ENCODE peak calls at places on chromosome 10, in four cellular contexts. G is heart left ventricle, R is WTC11, O is GM13977. H is an unnamed sample.

GRCh38 chr10:48377751-48378585 is 71.5 kb downstream of the MAPK8 start:
- DNase-seq in O (no peak), G (no peak), R (no peak), H (no peak)

GRCh38 chr10:109218207-109218606 is 705.1 kb downstream of the XPNPEP1 start:
- DNase-seq in G (no peak), R (no peak), O (no peak), H (no peak)

GRCh38 chr10:69668722-69669121 is 38.7 kb downstream of the FAM241B start:
- DNase-seq in G (no peak), R (no peak), O (no peak), H (no peak)

GRCh38 chr10:93993782-93994668 is at the start of gene PLCE1:
- DNase-seq in G (peak; percentile 49), O (peak; percentile 71), R (peak; percentile 47), H (peak; percentile 41)

GRCh38 chr10:90969947-90970673 is 49.2 kb upstream of the ANKRD1 start:
- DNase-seq in O (no peak), R (no peak), G (no peak), H (no peak)

GRCh38 chr10:47406870-47407648 is 23.0 kb upstream of the ZNF488 start:
- DNase-seq in O (no peak), G (no peak), R (no peak), H (no peak)

GRCh38 chr10:104197364-104197763 is 34.8 kb downstream of the CFAP43 start:
- DNase-seq in G (no peak), R (no peak), O (no peak), H (no peak)

GRCh38 chr10:102773986-102774385 is 30.2 kb downstream of the WBP1L start:
- DNase-seq in G (peak; percentile 52), R (no peak), O (no peak), H (no peak)

GRCh38 chr10:93383562-93383981 is 98.6 kb downstream of the MYOF start:
- DNase-seq in G (peak; percentile 32), R (no peak), O (no peak), H (no peak)

GRCh38 chr10:125001313-125002043 is 59.6 kb downstream of the ZRANB1 start:
- DNase-seq in O (peak; percentile 6), G (peak; percentile 12), R (peak; percentile 9), H (no peak)

GRCh38 chr10:121854809-121855445 is 72.9 kb downstream of the ATE1 start:
- DNase-seq in G (no peak), O (no peak), R (no peak), H (no peak)

GRCh38 chr10:34729619-34730018 is 85.5 kb downstream of the PARD3 start:
- DNase-seq in G (no peak), R (no peak), O (no peak), H (no peak)

GRCh38 chr10:128087884-128088695 is 38.1 kb downstream of the MKI67 start:
- DNase-seq in O (no peak), R (peak; percentile 38), G (no peak), H (peak; percentile 28)

GRCh38 chr10:132535065-132535651 is 2.4 kb upstream of the INPP5A start:
- DNase-seq in G (peak; percentile 6), O (no peak), R (peak; percentile 7), H (no peak)

GRCh38 chr10:17343118-17343517 is 111.3 kb downstream of the ST8SIA6 start:
- DNase-seq in G (no peak), R (no peak), O (no peak), H (no peak)

DNA sequence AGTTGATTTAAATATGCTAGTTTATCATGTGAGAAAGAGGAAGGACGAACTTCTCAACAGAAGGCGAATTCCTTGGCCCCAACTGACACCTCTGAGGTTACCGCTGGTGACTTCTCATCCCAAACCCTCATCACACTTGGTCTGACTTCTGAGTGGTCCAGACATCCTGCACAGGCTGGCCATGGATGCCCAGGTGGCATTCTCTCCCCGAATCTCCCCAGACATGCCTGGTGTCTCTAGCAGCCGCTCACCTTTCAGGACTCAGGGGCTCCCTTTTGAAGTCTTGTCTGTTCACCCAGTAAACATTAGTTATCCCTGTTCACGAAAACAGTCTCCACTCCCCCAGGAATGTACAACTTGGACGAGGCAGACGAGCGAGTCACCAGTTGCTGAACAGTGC is 157.7 kb downstream of the ADARB2 start:
- DNase-seq in O (no peak), R (no peak), G (no peak), H (no peak)
- TF ChIP-seq CTCF in O (no peak), R (no peak), G (no peak), H (no peak)

GRCh38 chr10:21494221-21495001 is 31.1 kb downstream of the SKIDA1 start:
- DNase-seq in O (peak; percentile 60), G (peak; percentile 49), R (peak; percentile 49), H (peak; percentile 47)

GRCh38 chr10:21493841-21494220 is 31.7 kb downstream of the SKIDA1 start:
- DNase-seq in R (no peak), O (no peak), G (no peak), H (no peak)

GRCh38 chr10:21496285-21497176 is 29.0 kb downstream of the SKIDA1 start:
- DNase-seq in G (peak; percentile 51), O (peak; percentile 82), R (peak; percentile 53), H (peak; percentile 57)

GRCh38 chr10:21495686-21496284 is 29.7 kb downstream of the SKIDA1 start:
- DNase-seq in G (peak; percentile 85), R (peak; percentile 94), O (peak; percentile 96), H (peak; percentile 98)

DNA sequence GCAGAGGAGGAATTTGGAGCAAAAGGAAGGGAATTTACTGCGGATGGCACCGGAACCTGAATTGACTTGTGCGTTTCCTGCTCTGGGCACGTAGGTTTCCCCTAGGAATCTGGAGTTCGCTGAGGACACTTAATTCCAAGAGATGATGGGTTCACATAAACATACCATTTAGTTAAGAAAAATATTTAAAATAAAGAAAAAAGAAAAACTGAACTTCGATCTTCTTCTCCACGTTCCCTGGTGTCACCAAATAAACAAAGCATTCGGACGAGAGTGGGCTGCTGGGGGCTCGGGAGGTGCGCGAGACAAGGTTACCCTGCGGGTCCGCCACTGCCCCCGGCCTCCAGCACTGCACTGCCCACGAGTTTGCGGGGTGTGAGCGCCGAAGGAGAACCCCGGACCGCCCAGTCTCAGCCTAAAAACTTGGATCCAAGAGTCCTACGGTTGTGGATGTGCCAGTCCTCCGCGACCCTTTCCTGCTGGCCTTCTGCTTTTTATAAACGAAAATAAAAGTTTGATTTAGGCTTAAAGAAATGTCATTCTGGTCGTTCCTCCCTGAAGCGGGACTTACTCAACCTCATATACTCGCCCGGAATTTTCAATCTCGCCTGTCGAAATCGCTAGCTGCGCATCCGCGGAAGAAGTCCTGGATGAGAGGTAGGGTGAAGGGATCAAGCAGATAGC is 30.3 kb downstream of the SKIDA1 start:
- DNase-seq in G (peak; percentile 13), R (no peak), O (peak; percentile 61), H (peak; percentile 15)
- TF ChIP-seq CTCF in G (no peak), R (no peak), O (no peak), H (no peak)

GRCh38 chr10:1078668-1079067 is 22.5 kb downstream of the WDR37 start:
- DNase-seq in R (no peak), G (no peak), O (no peak), H (no peak)

GRCh38 chr10:1070939-1071338 is 14.8 kb downstream of the WDR37 start:
- DNase-seq in R (no peak), G (no peak), O (no peak), H (no peak)

GRCh38 chr10:1074063-1074747 is 18.0 kb downstream of the WDR37 start:
- DNase-seq in O (no peak), G (no peak), R (no peak), H (no peak)

GRCh38 chr10:1069680-1070079 is 13.5 kb downstream of the WDR37 start:
- DNase-seq in G (no peak), O (no peak), R (no peak), H (no peak)

DNA sequence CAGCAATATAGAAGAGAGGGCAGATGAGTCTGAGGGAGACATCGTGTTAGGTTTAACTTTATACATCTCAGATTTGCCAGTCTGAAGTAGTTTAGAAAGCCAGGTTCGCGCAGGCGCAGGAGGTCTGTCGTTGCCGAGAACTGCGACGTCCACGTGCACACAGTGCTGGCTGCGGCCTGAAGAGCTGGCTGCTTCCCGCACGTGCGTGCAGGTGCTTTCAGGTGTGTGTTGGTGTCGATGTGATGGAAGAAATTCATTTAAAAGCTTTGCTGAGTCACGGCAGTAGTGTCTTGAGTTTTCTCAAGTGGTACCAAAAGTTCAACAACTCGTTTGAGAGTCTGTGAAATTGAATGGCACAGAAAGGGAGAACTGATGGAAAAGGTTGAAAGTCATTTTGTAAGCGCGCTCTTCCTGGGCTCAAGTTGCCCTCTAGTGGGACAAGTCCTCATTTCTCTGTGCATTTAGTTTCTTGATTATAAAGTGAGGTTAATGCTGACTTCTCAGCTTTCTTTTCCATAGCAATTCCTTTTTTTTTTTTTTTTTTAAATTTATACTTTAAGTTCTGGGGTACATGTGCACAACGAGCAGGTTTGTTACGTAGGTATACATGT is 18.7 kb downstream of the WDR37 start:
- DNase-seq in O (no peak), G (no peak), R (no peak), H (no peak)
- TF ChIP-seq CTCF in O (peak; percentile 36), G (no peak), R (no peak), H (no peak)

GRCh38 chr10:78396754-78397153 is 363.1 kb downstream of the RPS24 start:
- DNase-seq in G (no peak), R (no peak), O (no peak), H (no peak)

GRCh38 chr10:78395162-78395561 is 361.5 kb downstream of the RPS24 start:
- DNase-seq in R (no peak), G (no peak), O (no peak), H (no peak)

GRCh38 chr10:78401882-78402367 is 368.3 kb downstream of the RPS24 start:
- DNase-seq in O (no peak), G (peak; percentile 49), R (peak; percentile 27), H (no peak)

GRCh38 chr10:78397796-78398195 is 364.1 kb downstream of the RPS24 start:
- DNase-seq in O (no peak), G (no peak), R (no peak), H (no peak)

DNA sequence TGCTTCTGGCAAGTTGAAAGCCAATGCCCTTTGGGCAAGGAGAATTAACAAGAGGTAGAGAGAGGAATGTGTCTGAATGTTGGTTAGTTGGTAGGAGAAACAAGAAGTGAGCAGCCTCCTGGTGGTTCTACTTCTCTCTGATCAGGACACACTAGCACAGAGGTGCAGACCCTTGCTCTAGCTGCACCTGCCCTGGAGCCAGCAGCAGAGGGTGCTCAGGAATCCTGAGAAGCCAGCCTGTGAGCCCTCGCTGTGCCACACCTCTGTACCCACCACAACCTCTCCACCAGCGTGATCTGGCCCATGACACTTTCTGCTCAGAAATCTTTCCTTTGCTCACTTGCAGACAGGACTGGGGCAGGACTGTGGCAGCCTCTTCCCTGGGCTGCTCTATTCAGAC is 364.7 kb downstream of the RPS24 start:
- DNase-seq in R (no peak), G (no peak), O (no peak), H (no peak)
- TF ChIP-seq CTCF in R (no peak), G (no peak), O (no peak), H (no peak)

GRCh38 chr10:71643904-71644303 is 75.7 kb downstream of the C10orf105 start:
- DNase-seq in G (no peak), R (no peak), O (no peak), H (no peak)
- TF ChIP-seq CTCF in G (no peak), R (no peak), O (peak; percentile 30), H (no peak)

H was measured in endothelial cell.